ENCODE peak calls at places on chromosomes 1 and 21, in eight cellular contexts. N is breast epithelium, S is small intestine, M is brain microvascular endothelial cell, H is tibial artery, A is NCI-H345, F is HepG2, V is heart right ventricle. K is an unnamed sample.

GRCh38 chr1:226884116-226884515 is 13.7 kb downstream of the PSEN2 start:
- DNase-seq in N (no peak), S (no peak), M (no peak), H (no peak), A (no peak), F (no peak), V (no peak), K (no peak)

GRCh38 chr1:14067686-14068085 is 367.7 kb downstream of the PRDM2 start:
- DNase-seq in N (peak), S (no peak), M (no peak), H (no peak), A (peak), F (no peak), V (no peak), K (no peak)

GRCh38 chr1:26034504-26035202 is 11.3 kb downstream of the SLC30A2 start:
- DNase-seq in N (no peak), S (no peak), M (no peak), H (no peak), A (peak), F (no peak), V (no peak), K (no peak)

GRCh38 chr1:118074101-118074500 is 110.9 kb downstream of the SPAG17 start:
- DNase-seq in N (no peak), S (peak), M (no peak), H (no peak), A (no peak), F (no peak), V (no peak), K (no peak)

GRCh38 chr1:227780101-227781044 is 35.1 kb upstream of the PRSS38 start:
- DNase-seq in N (no peak), S (no peak), M (no peak), H (peak), A (peak), F (no peak), V (peak), K (no peak)

GRCh38 chr1:66294692-66295384 is 239.1 kb upstream of the SGIP1 start:
- DNase-seq in N (no peak), S (peak), M (peak), H (no peak), A (no peak), F (no peak), V (no peak), K (no peak)

GRCh38 chr1:44890007-44890406 is 47.0 kb upstream of the PTCH2 start:
- DNase-seq in N (no peak), S (no peak), M (no peak), H (no peak), A (no peak), F (no peak), V (no peak), K (no peak)

GRCh38 chr1:91440845-91441244 is 36.2 kb upstream of the HFM1 start:
- DNase-seq in N (no peak), S (no peak), M (no peak), H (no peak), A (no peak), F (peak), V (no peak), K (peak)

GRCh38 chr1:154627247-154628121 is 19.5 kb upstream of the ADAR start:
- DNase-seq in N (peak), S (peak), M (peak), H (peak), A (peak), F (peak), V (peak), K (peak)

GRCh38 chr1:232308616-232309015 is 321.3 kb downstream of the SIPA1L2 start:
- DNase-seq in N (no peak), S (no peak), M (peak), H (no peak), A (no peak), F (no peak), V (no peak), K (no peak)

GRCh38 chr21:45922648-45923047 is 58.9 kb upstream of the COL6A1 start:
- DNase-seq in N (no peak), S (no peak), M (no peak), H (no peak), A (no peak), F (no peak), V (no peak), K (no peak)

GRCh38 chr21:45125347-45125746 is 51.0 kb downstream of the ADARB1 start:
- DNase-seq in N (no peak), S (no peak), M (no peak), H (no peak), A (no peak), F (no peak), V (no peak), K (no peak)

GRCh38 chr1:207034998-207035397 is 2.4 kb upstream of the C1orf116 start:
- DNase-seq in N (no peak), S (no peak), M (peak), H (no peak), A (no peak), F (no peak), V (no peak), K (peak)

GRCh38 chr1:24289937-24290595 is 29.1 kb upstream of the GRHL3 start:
- DNase-seq in N (peak), S (peak), M (peak), H (peak), A (peak), F (no peak), V (peak), K (peak)

GRCh38 chr1:95117207-95118018 is at the start of gene TLCD4:
- DNase-seq in N (no peak), S (peak), M (no peak), H (peak), A (peak), F (peak), V (peak), K (peak)

GRCh38 chr1:33374336-33375105 is 53.6 kb upstream of the A3GALT2 start:
- DNase-seq in N (no peak), S (no peak), M (no peak), H (no peak), A (no peak), F (no peak), V (no peak), K (peak)

GRCh38 chr1:121538943-121539575 is 354.3 kb downstream of the SRGAP2C start:
- DNase-seq in N (no peak), S (no peak), M (no peak), H (no peak), A (no peak), F (peak), V (no peak), K (no peak)

GRCh38 chr1:111747282-111747734 is 8.1 kb upstream of the INKA2 start:
- DNase-seq in N (no peak), S (peak), M (peak), H (peak), A (peak), F (peak), V (peak), K (peak)

GRCh38 chr1:33256701-33257387 is 552 bp downstream of the ZNF362 start:
- DNase-seq in N (peak), S (peak), M (peak), H (peak), A (peak), F (peak), V (peak), K (peak)

GRCh38 chr1:41860771-41861170 is 58.0 kb downstream of the HIVEP3 start:
- DNase-seq in N (no peak), S (no peak), M (no peak), H (no peak), A (no peak), F (no peak), V (no peak), K (no peak)

GRCh38 chr1:39928809-39929587 is 25.9 kb upstream of the MFSD2A start:
- DNase-seq in N (no peak), S (peak), M (no peak), H (no peak), A (no peak), F (no peak), V (no peak), K (no peak)

GRCh38 chr1:231053493-231054162 is 13.6 kb upstream of the FAM89A start:
- DNase-seq in N (no peak), S (peak), M (peak), H (no peak), A (peak), F (peak), V (peak), K (peak)

GRCh38 chr1:87362834-87363426 is 34.2 kb downstream of the LMO4 start:
- DNase-seq in N (no peak), S (peak), M (no peak), H (no peak), A (no peak), F (no peak), V (no peak), K (no peak)

GRCh38 chr1:219940707-219941106 is 12.3 kb upstream of the SLC30A10 start:
- DNase-seq in N (no peak), S (no peak), M (no peak), H (no peak), A (no peak), F (no peak), V (no peak), K (no peak)

GRCh38 chr1:152426731-152427130 is 12.7 kb upstream of the CRNN start:
- DNase-seq in N (no peak), S (no peak), M (no peak), H (no peak), A (no peak), F (no peak), V (no peak), K (no peak)

GRCh38 chr1:183571678-183572268 is 18.5 kb downstream of the NCF2 start:
- DNase-seq in N (no peak), S (no peak), M (peak), H (no peak), A (no peak), F (no peak), V (no peak), K (peak)

GRCh38 chr1:15836772-15837669 is 10.5 kb upstream of the SPEN start:
- DNase-seq in N (no peak), S (peak), M (no peak), H (no peak), A (no peak), F (no peak), V (peak), K (no peak)

K was measured in AG08396.